ENCODE peak calls at places on chromosomes 16 and 17, in five cellular contexts. J, T, R, G and S are unnamed samples.

GRCh38 chr16:87043273-87044030 is 273.7 kb downstream of the C16orf95 start:
- DNase-seq in J (no peak), T (no peak), R (no peak), G (no peak), S (no peak)

GRCh38 chr16:31712064-31712540 is 161.5 kb upstream of the ZNF267 start:
- DNase-seq in J (no peak), T (no peak), R (no peak), G (no peak), S (no peak)

GRCh38 chr17:71855000-71855399 is 265.8 kb upstream of the SOX9 start:
- DNase-seq in J (no peak), T (no peak), R (no peak), G (no peak), S (no peak)

GRCh38 chr17:55056530-55056929 is 88.0 kb downstream of the STXBP4 start:
- DNase-seq in J (no peak), T (no peak), R (no peak), G (no peak), S (no peak)

GRCh38 chr16:30996324-30996999 is 11.5 kb downstream of the HSD3B7 start:
- DNase-seq in J (no peak), T (no peak), R (no peak), G (no peak), S (no peak)

GRCh38 chr16:75244225-75244792 is 7.1 kb downstream of the BCAR1 start:
- DNase-seq in J (no peak), T (no peak), R (peak; percentile 51), G (peak; percentile 41), S (peak; percentile 60)

GRCh38 chr17:55601874-55602364 is 90.7 kb upstream of the SMIM36 start:
- DNase-seq in J (peak; percentile 24), T (no peak), R (no peak), G (no peak), S (no peak)

GRCh38 chr16:875182-876040 is 74.9 kb upstream of the GNG13 start:
- DNase-seq in J (no peak), T (no peak), R (no peak), G (no peak), S (peak; percentile 60)

GRCh38 chr17:19759934-19760530 is 11.9 kb upstream of the ALDH3A1 start:
- DNase-seq in J (no peak), T (no peak), R (no peak), G (no peak), S (peak; percentile 62)